ENCODE peak calls at places on chromosome 12, in ten cellular contexts. One of them, this sample, is unnamed.

GRCh38 chr12:81252228-81252627 is 174.3 kb downstream of the ACSS3 start:
- DNase-seq in lower lobe of right lung: no peak
- DNase-seq in pancreas: no peak
- DNase-seq in fibroblast of lung: no peak
- DNase-seq in psoas muscle: no peak
- DNase-seq in endodermal cell: no peak
- DNase-seq in left ventricle myocardium inferior: no peak
- DNase-seq in IMR-90: no peak
- DNase-seq in heart left ventricle: no peak
- DNase-seq in GM12878: no peak
- DNase-seq in this sample: no peak

GRCh38 chr12:14948672-14949071 is 10.3 kb upstream of the ERP27 start:
- DNase-seq in lower lobe of right lung: no peak
- DNase-seq in pancreas: no peak
- DNase-seq in fibroblast of lung: peak; percentile 87
- DNase-seq in psoas muscle: no peak
- DNase-seq in endodermal cell: peak; percentile 68
- DNase-seq in left ventricle myocardium inferior: no peak
- DNase-seq in IMR-90: peak; percentile 89
- DNase-seq in heart left ventricle: no peak
- DNase-seq in GM12878: peak; percentile 90
- DNase-seq in this sample: peak; percentile 44

GRCh38 chr12:94225506-94225905 is 77.1 kb downstream of the PLXNC1 start:
- DNase-seq in lower lobe of right lung: no peak
- DNase-seq in pancreas: no peak
- DNase-seq in fibroblast of lung: no peak
- DNase-seq in psoas muscle: no peak
- DNase-seq in endodermal cell: no peak
- DNase-seq in left ventricle myocardium inferior: no peak
- DNase-seq in IMR-90: no peak
- DNase-seq in heart left ventricle: no peak
- DNase-seq in GM12878: no peak
- DNase-seq in this sample: no peak

GRCh38 chr12:94092516-94093241 is 55.7 kb upstream of the PLXNC1 start:
- DNase-seq in lower lobe of right lung: no peak
- DNase-seq in pancreas: no peak
- DNase-seq in fibroblast of lung: peak; percentile 98
- DNase-seq in psoas muscle: peak; percentile 57
- DNase-seq in endodermal cell: no peak
- DNase-seq in left ventricle myocardium inferior: no peak
- DNase-seq in IMR-90: peak; percentile 25
- DNase-seq in heart left ventricle: no peak
- DNase-seq in GM12878: no peak
- DNase-seq in this sample: no peak

GRCh38 chr12:111224196-111225066 is 144.5 kb downstream of the PHETA1 start:
- DNase-seq in lower lobe of right lung: no peak
- DNase-seq in pancreas: no peak
- DNase-seq in fibroblast of lung: no peak
- DNase-seq in psoas muscle: no peak
- DNase-seq in endodermal cell: no peak
- DNase-seq in left ventricle myocardium inferior: no peak
- DNase-seq in IMR-90: no peak
- DNase-seq in heart left ventricle: no peak
- DNase-seq in GM12878: no peak
- DNase-seq in this sample: no peak

GRCh38 chr12:67754933-67755697 is 106.6 kb downstream of the DYRK2 start:
- DNase-seq in lower lobe of right lung: no peak
- DNase-seq in pancreas: no peak
- DNase-seq in fibroblast of lung: no peak
- DNase-seq in psoas muscle: no peak
- DNase-seq in endodermal cell: no peak
- DNase-seq in left ventricle myocardium inferior: peak; percentile 20
- DNase-seq in IMR-90: no peak
- DNase-seq in heart left ventricle: no peak
- DNase-seq in GM12878: no peak
- DNase-seq in this sample: peak; percentile 25

GRCh38 chr12:87836190-87836589 is 193.0 kb downstream of the C12orf50 start:
- DNase-seq in lower lobe of right lung: no peak
- DNase-seq in pancreas: no peak
- DNase-seq in fibroblast of lung: no peak
- DNase-seq in psoas muscle: no peak
- DNase-seq in endodermal cell: no peak
- DNase-seq in left ventricle myocardium inferior: no peak
- DNase-seq in IMR-90: no peak
- DNase-seq in heart left ventricle: no peak
- DNase-seq in GM12878: no peak
- DNase-seq in this sample: no peak

GRCh38 chr12:49827351-49828099 is 688 bp downstream of the NCKAP5L start:
- DNase-seq in lower lobe of right lung: peak; percentile 76
- DNase-seq in pancreas: peak; percentile 91
- DNase-seq in fibroblast of lung: peak; percentile 67
- DNase-seq in psoas muscle: peak; percentile 80
- DNase-seq in endodermal cell: peak; percentile 97
- DNase-seq in left ventricle myocardium inferior: peak; percentile 79
- DNase-seq in IMR-90: peak; percentile 46
- DNase-seq in heart left ventricle: peak; percentile 87
- DNase-seq in GM12878: no peak
- DNase-seq in this sample: peak; percentile 78

GRCh38 chr12:64323476-64324225 is 66.9 kb downstream of the C12orf56 start:
- DNase-seq in lower lobe of right lung: no peak
- DNase-seq in pancreas: no peak
- DNase-seq in fibroblast of lung: no peak
- DNase-seq in psoas muscle: no peak
- DNase-seq in endodermal cell: peak; percentile 50
- DNase-seq in left ventricle myocardium inferior: no peak
- DNase-seq in IMR-90: no peak
- DNase-seq in heart left ventricle: no peak
- DNase-seq in GM12878: no peak
- DNase-seq in this sample: no peak

GRCh38 chr12:76259071-76259470 is 89.1 kb downstream of the BBS10 start:
- DNase-seq in lower lobe of right lung: no peak
- DNase-seq in pancreas: no peak
- DNase-seq in fibroblast of lung: no peak
- DNase-seq in psoas muscle: no peak
- DNase-seq in endodermal cell: peak; percentile 78
- DNase-seq in left ventricle myocardium inferior: no peak
- DNase-seq in IMR-90: peak; percentile 44
- DNase-seq in heart left ventricle: no peak
- DNase-seq in GM12878: no peak
- DNase-seq in this sample: no peak

GRCh38 chr12:74292351-74293194 is 245.1 kb upstream of the ATXN7L3B start:
- DNase-seq in lower lobe of right lung: no peak
- DNase-seq in pancreas: peak; percentile 73
- DNase-seq in fibroblast of lung: no peak
- DNase-seq in psoas muscle: no peak
- DNase-seq in endodermal cell: peak; percentile 73
- DNase-seq in left ventricle myocardium inferior: no peak
- DNase-seq in IMR-90: no peak
- DNase-seq in heart left ventricle: peak; percentile 61
- DNase-seq in GM12878: no peak
- DNase-seq in this sample: no peak

GRCh38 chr12:80195143-80195726 is 95.9 kb downstream of the OTOGL start:
- DNase-seq in lower lobe of right lung: no peak
- DNase-seq in pancreas: no peak
- DNase-seq in fibroblast of lung: peak; percentile 64
- DNase-seq in psoas muscle: no peak
- DNase-seq in endodermal cell: peak; percentile 77
- DNase-seq in left ventricle myocardium inferior: no peak
- DNase-seq in IMR-90: peak; percentile 86
- DNase-seq in heart left ventricle: no peak
- DNase-seq in GM12878: no peak
- DNase-seq in this sample: peak; percentile 29

GRCh38 chr12:33752854-33753253 is 269.4 kb upstream of the ALG10 start:
- DNase-seq in lower lobe of right lung: no peak
- DNase-seq in pancreas: no peak
- DNase-seq in fibroblast of lung: no peak
- DNase-seq in psoas muscle: no peak
- DNase-seq in endodermal cell: peak; percentile 50
- DNase-seq in left ventricle myocardium inferior: no peak
- DNase-seq in IMR-90: no peak
- DNase-seq in heart left ventricle: no peak
- DNase-seq in GM12878: no peak
- DNase-seq in this sample: no peak

GRCh38 chr12:12561305-12562015 is 1.2 kb downstream of the DUSP16 start:
- DNase-seq in lower lobe of right lung: peak; percentile 82
- DNase-seq in pancreas: peak; percentile 86
- DNase-seq in fibroblast of lung: peak; percentile 56
- DNase-seq in psoas muscle: peak; percentile 90
- DNase-seq in endodermal cell: peak; percentile 86
- DNase-seq in left ventricle myocardium inferior: peak; percentile 70
- DNase-seq in IMR-90: peak; percentile 46
- DNase-seq in heart left ventricle: peak; percentile 86
- DNase-seq in GM12878: no peak
- DNase-seq in this sample: peak; percentile 67

GRCh38 chr12:65511134-65511912 is 232.8 kb downstream of the MSRB3 start:
- DNase-seq in lower lobe of right lung: no peak
- DNase-seq in pancreas: no peak
- DNase-seq in fibroblast of lung: no peak
- DNase-seq in psoas muscle: no peak
- DNase-seq in endodermal cell: no peak
- DNase-seq in left ventricle myocardium inferior: peak; percentile 53
- DNase-seq in IMR-90: no peak
- DNase-seq in heart left ventricle: no peak
- DNase-seq in GM12878: no peak
- DNase-seq in this sample: peak; percentile 39

GRCh38 chr12:90801776-90802175 is 153.2 kb downstream of the CCER1 start:
- DNase-seq in lower lobe of right lung: no peak
- DNase-seq in pancreas: no peak
- DNase-seq in fibroblast of lung: peak; percentile 79
- DNase-seq in psoas muscle: no peak
- DNase-seq in endodermal cell: no peak
- DNase-seq in left ventricle myocardium inferior: no peak
- DNase-seq in IMR-90: peak; percentile 48
- DNase-seq in heart left ventricle: no peak
- DNase-seq in GM12878: no peak
- DNase-seq in this sample: no peak

GRCh38 chr12:120239776-120240494 is 25.6 kb downstream of the PXN start:
- DNase-seq in lower lobe of right lung: no peak
- DNase-seq in pancreas: no peak
- DNase-seq in fibroblast of lung: no peak
- DNase-seq in psoas muscle: no peak
- DNase-seq in endodermal cell: no peak
- DNase-seq in left ventricle myocardium inferior: no peak
- DNase-seq in IMR-90: no peak
- DNase-seq in heart left ventricle: no peak
- DNase-seq in GM12878: no peak
- DNase-seq in this sample: no peak
- H3K4me1 ChIP-seq in lower lobe of right lung: peaks cover 96% of the 10 kb centered on the region
- H3K4me1 ChIP-seq in pancreas: peaks cover 20% of the 10 kb centered on the region
- H3K4me1 ChIP-seq in fibroblast of lung: peaks cover 48% of the 10 kb centered on the region
- H3K4me1 ChIP-seq in psoas muscle: peaks cover 93% of the 10 kb centered on the region
- H3K4me1 ChIP-seq in endodermal cell: peaks cover 8% of the 10 kb centered on the region
- H3K4me1 ChIP-seq in left ventricle myocardium inferior: peaks cover 100% of the 10 kb centered on the region
- H3K4me1 ChIP-seq in IMR-90: peaks cover 52% of the 10 kb centered on the region
- H3K4me1 ChIP-seq in heart left ventricle: peaks cover 94% of the 10 kb centered on the region
- H3K4me1 ChIP-seq in GM12878: no peaks in the 10 kb centered on the region
- H3K4me1 ChIP-seq in this sample: peaks cover 65% of the 10 kb centered on the region

GRCh38 chr12:130086248-130086647 is 76.0 kb upstream of the FZD10 start:
- DNase-seq in lower lobe of right lung: no peak
- DNase-seq in pancreas: no peak
- DNase-seq in fibroblast of lung: no peak
- DNase-seq in psoas muscle: no peak
- DNase-seq in endodermal cell: no peak
- DNase-seq in left ventricle myocardium inferior: no peak
- DNase-seq in IMR-90: no peak
- DNase-seq in heart left ventricle: no peak
- DNase-seq in GM12878: no peak
- DNase-seq in this sample: no peak
- H3K27ac ChIP-seq in lower lobe of right lung: peak overlapping the region; percentile 82
- H3K27ac ChIP-seq in pancreas: no peak overlapping the region
- H3K27ac ChIP-seq in fibroblast of lung: no peak overlapping the region
- H3K27ac ChIP-seq in psoas muscle: no peak overlapping the region
- H3K27ac ChIP-seq in endodermal cell: no peak overlapping the region
- H3K27ac ChIP-seq in left ventricle myocardium inferior: no peak overlapping the region
- H3K27ac ChIP-seq in IMR-90: no peak overlapping the region
- H3K27ac ChIP-seq in heart left ventricle: no peak overlapping the region
- H3K27ac ChIP-seq in GM12878: no peak overlapping the region
- H3K27ac ChIP-seq in this sample: no peak overlapping the region

GRCh38 chr12:77402726-77403125 is 337.4 kb upstream of the E2F7 start:
- DNase-seq in lower lobe of right lung: no peak
- DNase-seq in pancreas: no peak
- DNase-seq in fibroblast of lung: peak; percentile 89
- DNase-seq in psoas muscle: no peak
- DNase-seq in endodermal cell: no peak
- DNase-seq in left ventricle myocardium inferior: no peak
- DNase-seq in IMR-90: peak; percentile 3
- DNase-seq in heart left ventricle: no peak
- DNase-seq in GM12878: no peak
- DNase-seq in this sample: no peak

GRCh38 chr12:77401480-77402105 is 336.2 kb upstream of the E2F7 start:
- DNase-seq in lower lobe of right lung: no peak
- DNase-seq in pancreas: no peak
- DNase-seq in fibroblast of lung: peak; percentile 24
- DNase-seq in psoas muscle: no peak
- DNase-seq in endodermal cell: no peak
- DNase-seq in left ventricle myocardium inferior: no peak
- DNase-seq in IMR-90: no peak
- DNase-seq in heart left ventricle: no peak
- DNase-seq in GM12878: no peak
- DNase-seq in this sample: no peak

GRCh38 chr12:77406131-77406905 is 340.9 kb upstream of the E2F7 start:
- DNase-seq in lower lobe of right lung: no peak
- DNase-seq in pancreas: no peak
- DNase-seq in fibroblast of lung: peak; percentile 5
- DNase-seq in psoas muscle: no peak
- DNase-seq in endodermal cell: no peak
- DNase-seq in left ventricle myocardium inferior: no peak
- DNase-seq in IMR-90: no peak
- DNase-seq in heart left ventricle: no peak
- DNase-seq in GM12878: no peak
- DNase-seq in this sample: no peak

DNA sequence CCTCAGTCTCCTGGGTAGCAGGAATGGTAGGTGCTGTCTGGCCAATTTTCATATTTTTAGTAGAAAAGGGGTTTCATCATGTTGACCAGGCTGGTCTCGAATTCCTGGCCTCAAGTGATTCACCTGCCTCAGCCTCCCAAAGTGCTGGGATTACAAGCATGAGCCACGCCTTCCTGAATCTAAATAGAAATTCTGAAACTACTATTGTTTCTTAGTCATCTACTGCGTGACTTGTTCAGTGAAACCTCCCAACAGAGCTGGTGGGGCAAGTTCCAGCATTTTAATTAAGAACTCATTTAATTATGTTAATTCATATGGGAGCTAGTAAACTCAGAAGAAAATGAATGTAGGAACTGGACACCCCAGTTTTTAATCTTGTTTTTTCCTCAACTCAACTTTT is 335.7 kb upstream of the E2F7 start:
- DNase-seq in lower lobe of right lung: no peak
- DNase-seq in pancreas: no peak
- DNase-seq in fibroblast of lung: peak; percentile 24
- DNase-seq in psoas muscle: no peak
- DNase-seq in endodermal cell: no peak
- DNase-seq in left ventricle myocardium inferior: no peak
- DNase-seq in IMR-90: no peak
- DNase-seq in heart left ventricle: no peak
- DNase-seq in GM12878: no peak
- DNase-seq in this sample: no peak
- H3K4me1 ChIP-seq in lower lobe of right lung: no peaks in the 10 kb centered on the region
- H3K4me1 ChIP-seq in pancreas: no peaks in the 10 kb centered on the region
- H3K4me1 ChIP-seq in fibroblast of lung: no peaks in the 10 kb centered on the region
- H3K4me1 ChIP-seq in psoas muscle: no peaks in the 10 kb centered on the region
- H3K4me1 ChIP-seq in endodermal cell: no peaks in the 10 kb centered on the region
- H3K4me1 ChIP-seq in left ventricle myocardium inferior: no peaks in the 10 kb centered on the region
- H3K4me1 ChIP-seq in IMR-90: no peaks in the 10 kb centered on the region
- H3K4me1 ChIP-seq in heart left ventricle: no peaks in the 10 kb centered on the region
- H3K4me1 ChIP-seq in GM12878: no peaks in the 10 kb centered on the region
- H3K4me1 ChIP-seq in this sample: no peaks in the 10 kb centered on the region

GRCh38 chr12:53590661-53591060 is 35.5 kb downstream of the ATF7 start:
- DNase-seq in lower lobe of right lung: no peak
- DNase-seq in pancreas: no peak
- DNase-seq in fibroblast of lung: no peak
- DNase-seq in psoas muscle: no peak
- DNase-seq in endodermal cell: no peak
- DNase-seq in left ventricle myocardium inferior: no peak
- DNase-seq in IMR-90: no peak
- DNase-seq in heart left ventricle: no peak
- DNase-seq in GM12878: no peak
- DNase-seq in this sample: no peak
- H3K27ac ChIP-seq in lower lobe of right lung: no peak overlapping the region
- H3K27ac ChIP-seq in pancreas: no peak overlapping the region
- H3K27ac ChIP-seq in fibroblast of lung: no peak overlapping the region
- H3K27ac ChIP-seq in psoas muscle: no peak overlapping the region
- H3K27ac ChIP-seq in endodermal cell: no peak overlapping the region
- H3K27ac ChIP-seq in left ventricle myocardium inferior: peak overlapping the region; percentile 84
- H3K27ac ChIP-seq in IMR-90: no peak overlapping the region
- H3K27ac ChIP-seq in heart left ventricle: peak overlapping the region; percentile 71
- H3K27ac ChIP-seq in GM12878: no peak overlapping the region
- H3K27ac ChIP-seq in this sample: peak overlapping the region; percentile 36

This sample was measured in heart right ventricle.